ENCODE peak calls at places on chromosomes 16 and 17, in four cellular contexts. Y is breast epithelium, T is mammary epithelial cell, X is sigmoid colon. G is an unnamed sample.

GRCh38 chr17:15408803-15409202 is 58.6 kb downstream of the CDRT4 start:
- DNase-seq in T (peak), Y (no peak), X (no peak), G (no peak)

GRCh38 chr16:85437161-85438052 is 175.7 kb upstream of the GSE1 start:
- DNase-seq in T (no peak), Y (peak), X (peak), G (no peak)

GRCh38 chr16:51180719-51181494 is 29.8 kb upstream of the SALL1 start:
- DNase-seq in T (no peak), Y (no peak), X (no peak), G (no peak)

GRCh38 chr17:48678141-48678971 is 44.0 kb downstream of the PRAC1 start:
- DNase-seq in X (peak), T (peak), Y (peak), G (no peak)

GRCh38 chr17:27494192-27495091 is 38.2 kb downstream of the KSR1 start:
- DNase-seq in Y (peak), X (peak), T (peak), G (peak)

GRCh38 chr17:37176683-37177082 is 199.1 kb upstream of the C17orf78 start:
- DNase-seq in T (peak), Y (no peak), X (no peak), G (no peak)

GRCh38 chr17:74008196-74008595 is 195.3 kb upstream of the RPL38 start:
- DNase-seq in X (no peak), Y (no peak), T (no peak), G (no peak)

GRCh38 chr17:59361386-59361785 is 29.9 kb downstream of the YPEL2 start:
- DNase-seq in X (no peak), Y (no peak), T (peak), G (no peak)

GRCh38 chr16:5069854-5070253 is 1.8 kb upstream of the ALG1 start:
- DNase-seq in Y (no peak), T (no peak), X (peak), G (no peak)

GRCh38 chr17:67038861-67039365 is 5.4 kb upstream of the CACNG1 start:
- DNase-seq in Y (no peak), X (no peak), T (no peak), G (no peak)

GRCh38 chr17:72182256-72182890 is 61.6 kb downstream of the SOX9 start:
- DNase-seq in T (no peak), Y (no peak), X (no peak), G (no peak)

GRCh38 chr17:55037828-55038227 is 69.3 kb downstream of the STXBP4 start:
- DNase-seq in X (no peak), T (no peak), Y (no peak), G (no peak)

GRCh38 chr16:4345439-4346204 is 5.5 kb downstream of the PAM16 start:
- DNase-seq in X (no peak), T (no peak), Y (no peak), G (no peak)

GRCh38 chr17:77465358-77466041 is 324.7 kb downstream of the SEC14L1 start:
- DNase-seq in Y (no peak), X (peak), T (no peak), G (no peak)
- H3K27ac ChIP-seq in Y (peak), X (peak), T (no peak), G (peak)

GRCh38 chr16:53281859-53282258 is 152.4 kb upstream of the RBL2 start:
- DNase-seq in Y (no peak), X (no peak), T (no peak), G (no peak)

GRCh38 chr16:53281280-53281679 is 153.0 kb upstream of the RBL2 start:
- DNase-seq in X (no peak), Y (no peak), T (no peak), G (no peak)

GRCh38 chr16:53285236-53285635 is 149.0 kb upstream of the RBL2 start:
- DNase-seq in T (no peak), X (no peak), Y (no peak), G (no peak)

GRCh38 chr16:53282328-53282727 is 151.9 kb upstream of the RBL2 start:
- DNase-seq in X (no peak), T (no peak), Y (no peak), G (no peak)

GRCh38 chr16:53282975-53283946 is 151.0 kb upstream of the RBL2 start:
- DNase-seq in Y (no peak), X (no peak), T (peak), G (no peak)
- H3K27ac ChIP-seq in Y (no peak), X (no peak), T (no peak), G (no peak)

GRCh38 chr17:78715876-78716275 is 66.2 kb downstream of the CYTH1 start:
- DNase-seq in X (no peak), T (no peak), Y (no peak), G (no peak)

GRCh38 chr17:78717431-78717980 is 64.6 kb downstream of the CYTH1 start:
- DNase-seq in T (peak), X (peak), Y (no peak), G (peak)

GRCh38 chr17:78716292-78716691 is 65.8 kb downstream of the CYTH1 start:
- DNase-seq in T (no peak), X (no peak), Y (no peak), G (no peak)

GRCh38 chr17:78715000-78715771 is 66.9 kb downstream of the CYTH1 start:
- DNase-seq in Y (no peak), T (no peak), X (no peak), G (no peak)

DNA sequence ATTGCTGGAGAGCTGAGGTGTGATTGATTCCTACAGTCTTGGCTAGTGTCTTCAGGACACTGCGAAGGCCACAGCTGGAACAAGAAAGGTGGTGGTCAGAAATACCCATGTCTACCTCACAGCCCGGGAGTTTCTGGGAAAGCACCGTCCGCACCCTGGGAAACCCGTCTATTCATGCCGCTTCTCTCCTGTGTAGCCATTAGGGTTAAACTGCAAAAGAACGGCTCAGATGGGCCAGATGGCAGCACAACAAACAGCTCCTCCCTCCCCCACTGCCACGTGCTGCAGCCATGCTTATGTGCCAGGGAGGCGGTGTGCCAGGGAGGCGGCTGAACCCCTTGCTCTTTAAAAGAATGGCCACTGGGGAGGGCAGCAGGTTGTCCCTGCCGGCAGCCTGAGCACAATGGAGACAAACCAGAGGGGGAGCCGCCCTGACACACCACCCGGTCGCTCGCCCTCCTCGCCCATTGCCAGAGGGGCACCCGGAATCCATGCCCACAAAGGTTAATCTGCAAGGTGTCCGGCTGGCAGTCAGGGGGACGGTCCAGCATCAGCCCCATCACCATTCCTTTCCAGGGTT is 65.2 kb downstream of the CYTH1 start:
- DNase-seq in T (peak), X (peak), Y (peak), G (peak)
- H3K27ac ChIP-seq in T (peak), X (peak), Y (peak), G (peak)

GRCh38 chr16:72015124-72015523 is 6.6 kb downstream of the DHODH start:
- DNase-seq in Y (no peak), X (no peak), T (no peak), G (no peak)

GRCh38 chr16:72013888-72014538 is 5.5 kb downstream of the DHODH start:
- DNase-seq in Y (no peak), T (no peak), X (no peak), G (no peak)

GRCh38 chr16:72014675-72015074 is 6.1 kb downstream of the DHODH start:
- DNase-seq in Y (no peak), X (no peak), T (no peak), G (no peak)

GRCh38 chr16:72012607-72013006 is 4.1 kb downstream of the DHODH start:
- DNase-seq in X (peak), T (no peak), Y (no peak), G (no peak)

GRCh38 chr16:72013389-72013788 is 4.8 kb downstream of the DHODH start:
- DNase-seq in X (no peak), Y (peak), T (peak), G (no peak)
- H3K27ac ChIP-seq in X (no peak), Y (peak), T (no peak), G (no peak)

GRCh38 chr17:31171711-31172110 is 76.9 kb downstream of the NF1 start:
- DNase-seq in X (no peak), T (no peak), Y (no peak), G (no peak)

GRCh38 chr17:31172388-31172787 is 77.6 kb downstream of the NF1 start:
- DNase-seq in Y (no peak), X (no peak), T (no peak), G (no peak)

GRCh38 chr17:31163091-31163781 is 68.5 kb downstream of the NF1 start:
- DNase-seq in X (no peak), Y (no peak), T (no peak), G (no peak)

GRCh38 chr17:31167111-31167510 is 72.3 kb downstream of the NF1 start:
- DNase-seq in Y (no peak), T (no peak), X (no peak), G (no peak)
- H3K27ac ChIP-seq in Y (no peak), T (no peak), X (no peak), G (no peak)

GRCh38 chr16:25709182-25709581 is 17.4 kb downstream of the HS3ST4 start:
- DNase-seq in Y (no peak), T (no peak), X (no peak), G (no peak)
- H3K27ac ChIP-seq in Y (no peak), T (no peak), X (no peak), G (no peak)

DNA sequence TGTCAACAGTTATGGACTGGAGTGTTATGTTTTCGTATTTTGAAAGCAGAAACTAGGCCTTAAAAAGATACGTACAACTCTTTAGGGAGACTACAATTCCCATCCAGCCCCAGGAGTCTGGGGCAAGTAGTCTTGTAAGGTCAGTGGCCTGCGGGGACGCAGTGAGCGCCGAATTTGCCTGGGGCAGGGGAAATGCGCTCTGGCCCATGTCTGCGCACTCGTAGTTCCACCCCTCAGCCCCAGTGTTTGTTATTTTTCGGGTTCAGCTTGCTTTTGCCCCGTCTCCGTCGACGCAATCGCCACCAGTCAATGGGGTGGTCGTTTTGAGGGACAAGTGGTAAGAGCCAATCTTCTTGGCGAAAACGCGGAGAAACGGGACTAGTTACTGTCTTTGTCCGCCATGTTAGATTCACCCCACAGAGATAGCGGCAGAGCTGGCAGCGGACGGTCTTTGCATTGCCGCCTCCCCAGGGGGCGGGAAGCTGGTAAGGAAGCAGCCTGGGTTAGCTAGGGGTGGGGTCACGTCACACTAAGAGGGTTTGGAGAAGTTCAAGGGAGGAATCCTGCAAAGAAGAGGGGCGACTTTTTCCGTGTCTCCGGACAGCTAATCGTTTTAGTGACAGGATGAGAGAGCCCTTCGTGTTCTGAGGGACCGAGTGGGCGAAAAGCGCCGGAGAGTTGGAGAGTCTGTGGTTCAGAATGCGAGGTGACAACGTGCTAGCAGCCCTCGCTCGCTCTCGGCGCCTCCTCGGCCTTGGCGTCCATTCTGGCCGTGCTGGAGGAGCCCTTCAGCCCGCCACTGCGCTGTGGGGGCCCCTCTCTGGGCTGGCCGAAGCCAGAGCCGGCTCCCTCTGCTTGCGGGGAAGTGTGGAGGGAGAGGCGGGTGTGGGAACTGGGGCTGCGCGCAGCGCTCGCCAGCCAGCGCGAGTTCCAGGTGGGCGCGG is 1.1 kb upstream of the BRCA1 start:
- DNase-seq in X (peak), T (peak), Y (no peak), G (no peak)
- H3K27ac ChIP-seq in X (peak), T (peak), Y (peak), G (peak)

GRCh38 chr16:84139628-84140258 is 5.2 kb downstream of the HSDL1 start:
- DNase-seq in Y (no peak), X (no peak), T (no peak), G (no peak)
- H3K27ac ChIP-seq in Y (no peak), X (no peak), T (no peak), G (no peak)

DNA sequence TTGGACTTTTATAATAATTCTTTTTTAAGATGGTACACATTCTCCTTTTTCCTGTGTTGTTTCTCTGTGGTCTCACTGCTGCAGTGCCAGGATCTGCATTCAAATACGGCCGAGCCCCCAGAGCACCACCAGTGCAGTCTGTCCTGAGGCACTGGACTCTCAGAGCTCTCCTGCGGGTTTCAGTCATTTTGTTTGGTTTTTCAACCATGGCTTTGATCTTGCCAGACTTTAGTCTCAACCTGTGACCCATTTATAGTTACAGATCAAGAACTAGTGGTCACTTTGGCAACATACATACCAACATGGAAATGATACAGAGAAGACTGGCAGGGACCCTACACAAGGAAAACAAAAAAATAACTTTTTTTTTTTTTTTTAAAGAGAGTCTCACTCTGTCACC is 177.4 kb downstream of the LGALS9B start:
- DNase-seq in Y (no peak), T (no peak), X (no peak), G (no peak)
- H3K27ac ChIP-seq in Y (no peak), T (no peak), X (no peak), G (no peak)

DNA sequence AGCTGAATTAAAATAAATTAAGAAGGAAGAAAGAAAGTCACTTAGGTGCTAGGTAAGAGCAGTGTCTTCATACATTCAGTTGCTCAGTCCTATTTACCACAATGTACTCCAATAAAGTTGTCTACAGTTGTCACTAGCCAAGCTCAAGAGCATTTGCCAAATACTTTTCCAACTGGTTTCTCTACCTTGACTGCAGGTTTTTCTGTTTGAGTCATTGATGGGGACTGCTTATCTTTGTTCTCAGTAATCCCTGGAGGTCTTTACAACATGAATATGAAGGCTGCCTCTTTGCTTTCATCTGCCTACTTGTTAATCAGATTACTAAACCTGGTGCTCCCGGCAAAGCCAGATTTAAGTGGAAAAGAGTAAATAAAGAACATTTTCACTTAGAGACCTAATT is 64.6 kb upstream of the CLEC18B start:
- DNase-seq in X (no peak), Y (no peak), T (peak), G (no peak)
- H3K27ac ChIP-seq in X (no peak), Y (no peak), T (no peak), G (no peak)

G was measured in caudate nucleus.